ENCODE peak calls at places on chromosomes 5 and 9, in six cellular contexts. U is iris pigment epithelial cell, Q is MM.1S, G is NCI-H1048, O is HFF-Myc, D is BJ. M is an unnamed sample.

GRCh38 chr9:109771084-109771483 is 8.9 kb upstream of the PALM2AKAP2 start:
- DNase-seq in U (peak; percentile 46), Q (no peak), G (no peak), O (peak; percentile 62), D (peak; percentile 73), M (peak; percentile 53)

GRCh38 chr9:16870606-16871357 is at the start of gene BNC2:
- DNase-seq in U (peak; percentile 72), Q (peak; percentile 40), G (no peak), O (no peak), D (no peak), M (peak; percentile 83)

GRCh38 chr5:76025069-76025468 is 58.1 kb upstream of the SV2C start:
- DNase-seq in U (no peak), Q (no peak), G (no peak), O (no peak), D (no peak), M (no peak)

GRCh38 chr5:152405145-152405544 is at the start of gene NMUR2:
- DNase-seq in U (no peak), Q (no peak), G (no peak), O (no peak), D (no peak), M (no peak)

GRCh38 chr9:94804316-94804715 is 77.8 kb downstream of the AOPEP start:
- DNase-seq in U (no peak), Q (no peak), G (no peak), O (no peak), D (no peak), M (no peak)

GRCh38 chr5:111869681-111870080 is 112.7 kb upstream of the NREP start:
- DNase-seq in U (peak; percentile 47), Q (no peak), G (no peak), O (no peak), D (no peak), M (no peak)

GRCh38 chr9:96031366-96031824 is 155.9 kb downstream of the ERCC6L2 start:
- DNase-seq in U (no peak), Q (no peak), G (peak; percentile 32), O (no peak), D (no peak), M (no peak)

GRCh38 chr5:100407053-100407452 is 128.1 kb upstream of the FAM174A start:
- DNase-seq in U (no peak), Q (no peak), G (no peak), O (no peak), D (no peak), M (no peak)

GRCh38 chr9:136693490-136694162 is 6.4 kb upstream of the AGPAT2 start:
- DNase-seq in U (no peak), Q (no peak), G (no peak), O (no peak), D (no peak), M (peak; percentile 53)

GRCh38 chr5:66519626-66520025 is 76.6 kb upstream of the MAST4 start:
- DNase-seq in U (no peak), Q (no peak), G (no peak), O (no peak), D (no peak), M (no peak)

GRCh38 chr9:129023036-129023907 is 4.9 kb downstream of the SH3GLB2 start:
- DNase-seq in U (peak; percentile 63), Q (no peak), G (no peak), O (peak; percentile 60), D (peak; percentile 44), M (peak; percentile 66)

GRCh38 chr5:159515909-159516415 is 185.7 kb upstream of the IL12B start:
- DNase-seq in U (peak; percentile 69), Q (peak; percentile 77), G (no peak), O (no peak), D (no peak), M (peak; percentile 27)

GRCh38 chr5:141392429-141393198 is at the start of gene PCDHGA8:
- DNase-seq in U (peak; percentile 27), Q (peak; percentile 57), G (no peak), O (no peak), D (no peak), M (peak; percentile 38)

GRCh38 chr9:108668191-108668940 is 187.4 kb downstream of the ACTL7B start:
- DNase-seq in U (no peak), Q (no peak), G (no peak), O (no peak), D (no peak), M (no peak)

GRCh38 chr5:169763437-169764301 is 126.6 kb downstream of the DOCK2 start:
- DNase-seq in U (no peak), Q (no peak), G (no peak), O (no peak), D (no peak), M (no peak)

GRCh38 chr9:114172981-114173833 is 17.9 kb downstream of the COL27A1 start:
- DNase-seq in U (peak; percentile 72), Q (no peak), G (no peak), O (no peak), D (no peak), M (peak; percentile 81)

GRCh38 chr5:103393131-103393754 is 134.7 kb downstream of the MACIR start:
- DNase-seq in U (peak; percentile 47), Q (peak; percentile 84), G (no peak), O (peak; percentile 58), D (peak; percentile 37), M (peak; percentile 3)

GRCh38 chr9:108104991-108105390 is 615.4 kb upstream of the KLF4 start:
- DNase-seq in U (no peak), Q (no peak), G (no peak), O (no peak), D (no peak), M (no peak)

GRCh38 chr5:16135003-16135402 is 44.6 kb downstream of the MARCHF11 start:
- DNase-seq in U (no peak), Q (no peak), G (no peak), O (no peak), D (no peak), M (no peak)

GRCh38 chr5:92599217-92599810 is 981.7 kb downstream of the NR2F1-AS1 start:
- DNase-seq in U (no peak), Q (no peak), G (no peak), O (peak; percentile 26), D (no peak), M (no peak)

GRCh38 chr9:128429505-128430086 is 8.9 kb downstream of the CERCAM start:
- DNase-seq in U (no peak), Q (no peak), G (no peak), O (no peak), D (no peak), M (no peak)

M was measured in hepatic stellate cell.